ENCODE peak calls at places on chromosomes 4 and X, in ten cellular contexts. One of them, this sample, is unnamed.

GRCh38 chr4:68346461-68346860 is 3.4 kb downstream of the YTHDC1 start:
- DNase-seq in GM13976: no peak
- DNase-seq in spleen: no peak
- DNase-seq in IMR-90: no peak
- DNase-seq in RPMI7951: peak
- DNase-seq in NCI-H2081: no peak
- DNase-seq in CD8-positive, alpha-beta T cell: no peak
- DNase-seq in effector CD4-positive, alpha-beta T cell: no peak
- DNase-seq in AG09319: no peak
- DNase-seq in stimulated activated CD4-positive, alpha-beta T cell treated with anti-CD3 and anti-CD28 coated beads, Interleukin-15, amount 100 ng/mL, for 24 hours: no peak
- DNase-seq in this sample: no peak

GRCh38 chr4:61572160-61572559 is 372.0 kb downstream of the ADGRL3 start:
- DNase-seq in RPMI7951: peak
- DNase-seq in CD8-positive, alpha-beta T cell: no peak
- DNase-seq in AG09319: no peak
- DNase-seq in GM13976: no peak
- DNase-seq in NCI-H2081: no peak
- DNase-seq in stimulated activated CD4-positive, alpha-beta T cell treated with anti-CD3 and anti-CD28 coated beads, Interleukin-15, amount 100 ng/mL, for 24 hours: no peak
- DNase-seq in IMR-90: peak
- DNase-seq in spleen: no peak
- DNase-seq in effector CD4-positive, alpha-beta T cell: no peak
- DNase-seq in this sample: no peak

GRCh38 chrX:150897371-150898319 is 823 bp downstream of the CD99L2 start:
- DNase-seq in CD8-positive, alpha-beta T cell: no peak
- DNase-seq in spleen: peak
- DNase-seq in GM13976: no peak
- DNase-seq in AG09319: no peak
- DNase-seq in RPMI7951: peak
- DNase-seq in stimulated activated CD4-positive, alpha-beta T cell treated with anti-CD3 and anti-CD28 coated beads, Interleukin-15, amount 100 ng/mL, for 24 hours: peak
- DNase-seq in IMR-90: no peak
- DNase-seq in effector CD4-positive, alpha-beta T cell: peak
- DNase-seq in NCI-H2081: peak
- DNase-seq in this sample: no peak

GRCh38 chr4:123397276-123398150 is 918 bp downstream of the SPRY1 start:
- DNase-seq in NCI-H2081: peak
- DNase-seq in stimulated activated CD4-positive, alpha-beta T cell treated with anti-CD3 and anti-CD28 coated beads, Interleukin-15, amount 100 ng/mL, for 24 hours: peak
- DNase-seq in AG09319: no peak
- DNase-seq in RPMI7951: peak
- DNase-seq in CD8-positive, alpha-beta T cell: peak
- DNase-seq in effector CD4-positive, alpha-beta T cell: peak
- DNase-seq in spleen: peak
- DNase-seq in GM13976: peak
- DNase-seq in IMR-90: peak
- DNase-seq in this sample: no peak

GRCh38 chr4:110196871-110197420 is 1.5 kb downstream of the ELOVL6 start:
- DNase-seq in stimulated activated CD4-positive, alpha-beta T cell treated with anti-CD3 and anti-CD28 coated beads, Interleukin-15, amount 100 ng/mL, for 24 hours: peak
- DNase-seq in CD8-positive, alpha-beta T cell: no peak
- DNase-seq in spleen: no peak
- DNase-seq in RPMI7951: no peak
- DNase-seq in GM13976: peak
- DNase-seq in NCI-H2081: peak
- DNase-seq in effector CD4-positive, alpha-beta T cell: peak
- DNase-seq in AG09319: no peak
- DNase-seq in IMR-90: peak
- DNase-seq in this sample: no peak

GRCh38 chrX:41441934-41442823 is 5.0 kb upstream of the NYX start:
- DNase-seq in effector CD4-positive, alpha-beta T cell: peak
- DNase-seq in CD8-positive, alpha-beta T cell: peak
- DNase-seq in GM13976: peak
- DNase-seq in stimulated activated CD4-positive, alpha-beta T cell treated with anti-CD3 and anti-CD28 coated beads, Interleukin-15, amount 100 ng/mL, for 24 hours: peak
- DNase-seq in IMR-90: peak
- DNase-seq in NCI-H2081: peak
- DNase-seq in AG09319: peak
- DNase-seq in RPMI7951: peak
- DNase-seq in spleen: peak
- DNase-seq in this sample: peak

GRCh38 chrX:144494069-144494468 is 610.2 kb downstream of the UBE2NL start:
- DNase-seq in AG09319: no peak
- DNase-seq in stimulated activated CD4-positive, alpha-beta T cell treated with anti-CD3 and anti-CD28 coated beads, Interleukin-15, amount 100 ng/mL, for 24 hours: no peak
- DNase-seq in RPMI7951: no peak
- DNase-seq in CD8-positive, alpha-beta T cell: no peak
- DNase-seq in IMR-90: no peak
- DNase-seq in spleen: no peak
- DNase-seq in effector CD4-positive, alpha-beta T cell: no peak
- DNase-seq in NCI-H2081: peak
- DNase-seq in GM13976: no peak
- DNase-seq in this sample: no peak

GRCh38 chr4:120481711-120482110 is 415.1 kb upstream of the MAD2L1 start:
- DNase-seq in NCI-H2081: no peak
- DNase-seq in spleen: no peak
- DNase-seq in IMR-90: no peak
- DNase-seq in RPMI7951: no peak
- DNase-seq in effector CD4-positive, alpha-beta T cell: no peak
- DNase-seq in AG09319: no peak
- DNase-seq in CD8-positive, alpha-beta T cell: no peak
- DNase-seq in GM13976: no peak
- DNase-seq in stimulated activated CD4-positive, alpha-beta T cell treated with anti-CD3 and anti-CD28 coated beads, Interleukin-15, amount 100 ng/mL, for 24 hours: no peak
- DNase-seq in this sample: no peak